ENCODE peak calls at places on chromosomes 1 and 21, in ten cellular contexts. B is GM20000, D is RWPE1, O is HL-60, U is B cell, I is cardiac fibroblast, P is heart right ventricle, L is astrocyte of the spinal cord, C is uterus, H is dorsolateral prefrontal cortex. N is an unnamed sample.

GRCh38 chr21:38758815-38759214 is 46.9 kb upstream of the ETS2 start:
- DNase-seq in B (no peak), P (no peak), H (no peak), I (peak), L (no peak), U (no peak), O (no peak), D (no peak), C (no peak), N (no peak)

GRCh38 chr1:117661027-117661426 is 55.2 kb downstream of the TENT5C start:
- DNase-seq in O (no peak), L (no peak), H (no peak), P (no peak), D (no peak), C (no peak), I (no peak), U (no peak), B (no peak), N (no peak)

GRCh38 chr21:39120876-39121599 is 62.2 kb downstream of the PSMG1 start:
- DNase-seq in U (no peak), O (no peak), L (no peak), D (no peak), P (no peak), H (no peak), B (no peak), C (no peak), I (peak), N (no peak)

GRCh38 chr1:14681182-14681581 is 82.7 kb downstream of the KAZN start:
- DNase-seq in H (no peak), I (peak), B (no peak), U (no peak), L (peak), D (peak), P (no peak), C (no peak), O (no peak), N (no peak)

GRCh38 chr1:199422206-199422605 is 605.3 kb upstream of the NR5A2 start:
- DNase-seq in L (peak), P (no peak), H (no peak), C (no peak), B (no peak), U (no peak), I (peak), D (peak), O (no peak), N (no peak)

GRCh38 chr1:160427625-160428024 is 27.3 kb downstream of the VANGL2 start:
- DNase-seq in B (no peak), H (no peak), L (peak), P (no peak), C (no peak), O (no peak), U (no peak), D (no peak), I (no peak), N (no peak)

GRCh38 chr1:180213401-180214177 is 16.5 kb upstream of the LHX4 start:
- DNase-seq in B (peak), O (no peak), L (no peak), H (no peak), D (peak), C (no peak), I (peak), P (no peak), U (peak), N (no peak)

GRCh38 chr1:201268604-201269151 is 14.6 kb upstream of the PKP1 start:
- DNase-seq in H (peak), D (no peak), P (no peak), L (peak), B (no peak), C (peak), U (no peak), I (peak), O (no peak), N (no peak)

GRCh38 chr1:164380893-164381292 is 178.1 kb upstream of the PBX1 start:
- DNase-seq in B (no peak), P (no peak), L (peak), O (no peak), U (no peak), H (no peak), C (no peak), D (no peak), I (peak), N (no peak)

GRCh38 chr1:164821648-164822047 is 262.7 kb downstream of the PBX1 start:
- DNase-seq in L (no peak), B (no peak), D (no peak), C (no peak), U (no peak), H (no peak), P (no peak), O (no peak), I (no peak), N (no peak)

GRCh38 chr1:35377553-35377952 is 109.0 kb downstream of the ZMYM4 start:
- DNase-seq in O (no peak), H (no peak), D (no peak), B (no peak), P (no peak), I (no peak), C (no peak), U (no peak), L (no peak), N (no peak)

GRCh38 chr1:233328661-233329498 is 1.4 kb downstream of the MAP3K21 start:
- DNase-seq in P (no peak), I (no peak), U (peak), C (no peak), D (peak), L (no peak), H (no peak), B (no peak), O (no peak), N (no peak)

GRCh38 chr21:33761104-33762036 is 119.1 kb downstream of the ITSN1 start:
- DNase-seq in P (no peak), I (peak), O (peak), U (no peak), L (peak), C (peak), B (no peak), D (peak), H (no peak), N (no peak)

GRCh38 chr1:40784141-40784770 is 669 bp downstream of the KCNQ4 start:
- DNase-seq in U (peak), L (no peak), D (no peak), C (peak), B (peak), I (no peak), P (no peak), O (no peak), H (no peak), N (no peak)

GRCh38 chr1:182259229-182259872 is 132.2 kb downstream of the GLUL start:
- DNase-seq in H (no peak), U (no peak), D (no peak), B (no peak), I (peak), O (peak), L (peak), P (no peak), C (peak), N (no peak)

GRCh38 chr1:53145051-53145600 is 2.7 kb upstream of the SLC1A7 start:
- DNase-seq in L (no peak), H (no peak), I (no peak), U (no peak), B (no peak), C (no peak), D (no peak), O (no peak), P (no peak), N (no peak)

GRCh38 chr1:13730301-13730700 is 30.3 kb downstream of the PRDM2 start:
- DNase-seq in B (no peak), P (no peak), L (no peak), D (no peak), U (no peak), C (no peak), I (no peak), O (no peak), H (no peak), N (no peak)

GRCh38 chr1:241611063-241611462 is 29.1 kb downstream of the CHML start:
- DNase-seq in I (peak), P (no peak), L (peak), B (peak), H (no peak), C (no peak), U (peak), O (no peak), D (peak), N (no peak)

GRCh38 chr21:15054089-15054488 is 10.7 kb downstream of the NRIP1 start:
- DNase-seq in P (no peak), U (no peak), O (no peak), C (no peak), I (no peak), H (no peak), D (no peak), L (no peak), B (no peak), N (no peak)

GRCh38 chr1:92343061-92343460 is 44.2 kb downstream of the RPAP2 start:
- DNase-seq in C (no peak), P (no peak), L (no peak), U (no peak), B (no peak), O (no peak), H (no peak), D (no peak), I (peak), N (no peak)

GRCh38 chr1:67135354-67135753 is 584 bp upstream of the C1orf141 start:
- DNase-seq in O (peak), C (no peak), I (peak), H (no peak), L (peak), D (no peak), B (no peak), P (no peak), U (no peak), N (no peak)

GRCh38 chr1:231866392-231867331 is 240.1 kb downstream of the DISC1 start:
- DNase-seq in U (peak), L (peak), H (peak), C (peak), O (no peak), I (peak), P (peak), D (peak), B (peak), N (peak)

GRCh38 chr1:104671684-104672353 is 922.1 kb downstream of the AMY1C start:
- DNase-seq in U (no peak), O (no peak), P (no peak), B (no peak), I (no peak), C (no peak), D (no peak), H (no peak), L (no peak), N (no peak)

GRCh38 chr1:175197536-175197935 is 5.0 kb upstream of the KIAA0040 start:
- DNase-seq in C (no peak), B (no peak), U (peak), D (peak), P (no peak), I (no peak), O (no peak), H (no peak), L (no peak), N (no peak)

GRCh38 chr1:181396171-181396670 is 87.1 kb upstream of the CACNA1E start:
- DNase-seq in I (no peak), P (no peak), D (no peak), B (no peak), L (no peak), H (no peak), C (no peak), U (no peak), O (no peak), N (no peak)

GRCh38 chr21:37868896-37869295 is 47.4 kb downstream of the KCNJ6 start:
- DNase-seq in C (no peak), U (no peak), B (no peak), L (no peak), I (no peak), P (no peak), O (no peak), H (no peak), D (peak), N (no peak)

GRCh38 chr1:33654267-33654832 is 181.9 kb downstream of the ZSCAN20 start:
- DNase-seq in U (no peak), H (no peak), D (no peak), B (no peak), I (peak), L (peak), P (no peak), C (no peak), O (no peak), N (peak)

GRCh38 chr1:2038229-2038628 is 12.0 kb upstream of the PRKCZ start:
- DNase-seq in D (no peak), P (no peak), L (no peak), I (no peak), O (no peak), C (no peak), H (no peak), B (no peak), U (no peak), N (no peak)

GRCh38 chr1:230326971-230327891 is 98.9 kb downstream of the PGBD5 start:
- DNase-seq in H (no peak), P (no peak), C (no peak), D (no peak), B (no peak), U (no peak), I (peak), L (no peak), O (no peak), N (no peak)

GRCh38 chr1:7389201-7389785 is 381.8 kb upstream of the VAMP3 start:
- DNase-seq in P (no peak), C (no peak), O (no peak), L (peak), D (no peak), U (no peak), H (no peak), B (no peak), I (peak), N (no peak)

GRCh38 chr1:196609114-196609737 is 986 bp upstream of the KCNT2 start:
- DNase-seq in O (no peak), P (peak), H (no peak), B (no peak), C (no peak), U (no peak), I (no peak), L (peak), D (no peak), N (no peak)

GRCh38 chr1:13749543-13750307 is 49.7 kb downstream of the PRDM2 start:
- DNase-seq in C (peak), O (no peak), U (peak), L (peak), P (peak), B (no peak), D (peak), H (no peak), I (peak), N (peak)

GRCh38 chr1:29655945-29656866 is 419.9 kb downstream of the PTPRU start:
- DNase-seq in B (no peak), L (no peak), U (no peak), C (no peak), P (no peak), O (no peak), H (no peak), I (no peak), D (no peak), N (peak)

GRCh38 chr1:36448530-36449051 is 1.7 kb downstream of the OSCP1 start:
- DNase-seq in B (no peak), P (no peak), H (no peak), I (no peak), D (peak), U (no peak), C (no peak), O (no peak), L (no peak), N (no peak)

GRCh38 chr1:210250665-210250997 is 18.0 kb downstream of the SERTAD4 start:
- DNase-seq in P (peak), I (peak), C (no peak), U (peak), O (no peak), L (no peak), D (no peak), B (peak), H (peak), N (peak)

GRCh38 chr1:75986478-75986877 is 54.3 kb upstream of the ASB17 start:
- DNase-seq in B (no peak), U (no peak), H (no peak), C (no peak), P (no peak), O (no peak), I (peak), L (no peak), D (no peak), N (no peak)

GRCh38 chr21:38925923-38926322 is 120.2 kb downstream of the ETS2 start:
- DNase-seq in L (peak), P (peak), B (no peak), C (peak), I (peak), D (peak), O (no peak), U (no peak), H (peak), N (no peak)

GRCh38 chr1:2166695-2167094 is 27.9 kb downstream of the FAAP20 start:
- DNase-seq in O (no peak), C (no peak), D (no peak), L (no peak), P (no peak), H (no peak), U (no peak), I (no peak), B (no peak), N (no peak)

GRCh38 chr1:107691542-107691941 is 273.4 kb downstream of the VAV3 start:
- DNase-seq in O (no peak), L (no peak), I (no peak), U (no peak), C (no peak), B (no peak), H (no peak), P (no peak), D (peak), N (no peak)

GRCh38 chr1:5994713-5995621 is 2.7 kb upstream of the NPHP4 start:
- DNase-seq in C (no peak), P (peak), D (no peak), L (no peak), I (no peak), H (no peak), U (peak), O (no peak), B (peak), N (no peak)
- TF ChIP-seq CTCF in C (no peak), P (no peak), D (no peak), L (peak), I (no peak), H (no peak), U (peak), O (no peak), B (no peak), N (no peak)

DNA sequence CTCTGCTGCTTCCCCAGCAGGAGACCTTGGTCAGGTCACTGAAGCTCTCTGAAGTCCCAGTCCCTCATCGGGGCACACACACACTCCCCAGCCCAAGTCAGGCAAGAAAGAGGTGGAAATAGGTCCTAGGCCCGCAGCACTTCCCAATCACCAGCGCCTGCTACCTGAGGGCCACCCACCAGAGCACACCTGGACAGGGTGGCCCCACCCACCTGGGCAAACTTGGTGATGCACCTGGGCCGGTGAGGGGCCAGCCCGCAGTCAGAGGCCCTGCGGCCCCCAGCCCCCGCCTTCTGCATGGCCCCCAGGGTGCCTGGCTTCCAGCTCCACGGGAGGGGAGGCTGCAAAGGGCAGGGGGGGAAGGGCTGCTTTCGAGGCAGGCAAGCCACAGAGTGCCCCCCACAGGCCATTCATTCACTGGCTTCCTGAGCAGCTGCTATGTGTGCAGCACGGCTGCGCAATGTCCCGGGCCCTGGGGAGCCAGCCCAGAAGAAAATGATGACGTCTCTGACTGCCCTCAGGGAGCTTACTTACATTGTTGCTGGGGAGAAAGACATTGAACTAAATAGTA is 4.7 kb downstream of the SH2D5 start:
- DNase-seq in D (no peak), C (no peak), I (peak), O (no peak), H (peak), P (no peak), L (no peak), B (peak), U (no peak), N (no peak)
- TF ChIP-seq CTCF in D (no peak), C (no peak), I (peak), O (no peak), H (no peak), P (no peak), L (peak), B (no peak), U (no peak), N (no peak)

GRCh38 chr1:157047064-157047410 is 1.5 kb upstream of the ARHGEF11 start:
- DNase-seq in U (no peak), H (no peak), O (no peak), P (no peak), B (no peak), C (no peak), I (no peak), D (no peak), L (no peak), N (no peak)
- TF ChIP-seq CTCF in U (no peak), H (no peak), O (no peak), P (no peak), B (no peak), C (no peak), I (no peak), D (no peak), L (no peak), N (no peak)

GRCh38 chr1:48831579-48831978 is 54.9 kb upstream of the BEND5 start:
- DNase-seq in O (no peak), U (no peak), C (no peak), L (no peak), I (no peak), P (no peak), H (no peak), D (peak), B (no peak), N (no peak)
- TF ChIP-seq CTCF in O (no peak), U (no peak), C (no peak), L (no peak), I (no peak), P (no peak), H (no peak), D (no peak), B (no peak), N (no peak)

DNA sequence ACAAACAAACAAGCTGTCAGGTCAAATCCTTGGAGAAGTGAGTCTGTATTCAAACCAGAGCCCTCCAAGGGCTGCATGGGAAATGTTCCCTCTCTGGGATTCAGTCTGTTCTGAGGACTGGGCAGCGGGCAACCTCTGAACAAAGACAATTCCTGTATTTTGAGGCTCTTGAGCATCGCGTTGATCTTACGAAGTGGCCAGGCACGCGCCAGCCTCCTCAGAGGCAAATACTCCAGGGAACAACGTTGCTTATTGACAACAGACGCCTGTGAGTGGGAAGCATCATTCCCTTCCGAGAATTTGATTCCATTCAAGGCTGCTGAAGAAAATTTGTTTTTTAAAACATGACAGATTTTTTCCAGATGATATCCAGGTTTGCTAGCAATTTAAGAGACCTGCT is 20.0 kb upstream of the TACSTD2 start:
- DNase-seq in P (no peak), I (no peak), U (no peak), C (no peak), O (no peak), H (no peak), B (no peak), D (no peak), L (no peak), N (no peak)
- TF ChIP-seq CTCF in P (no peak), I (no peak), U (no peak), C (no peak), O (no peak), H (no peak), B (no peak), D (no peak), L (no peak), N (no peak)

DNA sequence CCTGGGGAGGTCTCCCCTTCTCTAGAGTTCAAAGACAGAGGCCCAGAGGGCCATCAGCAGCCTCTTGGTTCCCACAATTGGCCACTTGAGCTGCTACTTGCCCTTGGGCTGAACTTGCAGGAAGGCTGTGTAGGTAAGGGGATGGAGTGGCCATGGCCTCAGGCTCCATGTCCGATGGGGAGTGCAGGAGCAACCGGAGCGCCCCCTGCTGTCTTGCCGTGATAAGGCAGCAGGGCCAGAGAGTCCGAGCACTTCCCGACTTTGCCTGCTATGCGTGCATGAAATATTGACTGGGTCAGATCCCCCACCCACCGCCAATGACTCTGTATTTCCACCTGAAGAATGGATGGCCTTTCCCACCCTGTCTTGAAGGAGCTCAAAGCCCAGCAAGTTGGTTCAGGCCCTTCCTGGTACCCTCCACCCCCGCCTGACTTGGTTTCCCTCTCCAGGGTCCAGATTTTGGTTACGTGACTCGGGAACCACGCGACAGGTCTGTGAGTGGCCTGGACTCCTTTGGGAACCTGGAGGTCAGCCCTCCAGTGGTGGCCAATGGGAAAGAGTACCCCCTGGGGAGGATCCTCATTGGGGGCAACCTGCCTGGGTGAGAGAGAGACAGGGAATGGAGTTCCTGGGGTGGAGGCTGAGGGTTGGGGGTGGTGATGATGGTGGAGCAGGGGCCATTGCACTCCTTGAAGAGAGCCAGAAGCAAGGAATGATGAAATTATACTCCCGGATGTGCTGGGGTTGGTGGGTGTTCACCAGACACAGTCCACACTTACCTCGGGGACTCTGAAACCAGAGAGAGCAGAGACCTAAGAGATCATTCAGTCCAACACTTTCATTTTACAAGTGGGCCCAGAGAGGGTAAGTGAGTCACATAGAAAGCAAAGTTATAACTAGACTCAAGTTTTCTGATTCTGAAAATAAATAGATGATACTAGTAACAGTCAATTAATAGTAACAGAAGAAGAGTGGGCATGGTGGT is 25.6 kb downstream of the PADI3 start:
- DNase-seq in D (peak), C (no peak), B (peak), L (peak), O (no peak), U (peak), I (peak), H (no peak), P (no peak), N (peak)
- TF ChIP-seq CTCF in D (no peak), C (no peak), B (peak), L (peak), O (peak), U (peak), I (peak), H (peak), P (no peak), N (peak)